ENCODE peak calls at places on chromosomes 6 and 20, in seven cellular contexts. S, G, F, D, H, Y and X are unnamed samples.

GRCh38 chr6:44100088-44100550 is 27.1 kb downstream of the MRPL14 start:
- DNase-seq in F (peak; percentile 59), H (no peak), G (no peak), S (no peak), Y (no peak), D (no peak), X (no peak)

GRCh38 chr6:26065952-26066380 is 21.3 kb upstream of the HFE start:
- DNase-seq in H (peak; percentile 57), S (no peak), Y (no peak), F (peak; percentile 78), G (peak; percentile 74), D (no peak), X (peak; percentile 34)

GRCh38 chr6:96532399-96532798 is 10.8 kb downstream of the UFL1 start:
- DNase-seq in S (no peak), H (no peak), D (no peak), G (no peak), F (no peak), Y (no peak), X (no peak)

GRCh38 chr6:52598123-52598823 is 21.4 kb upstream of the TRAM2 start:
- DNase-seq in Y (no peak), S (peak; percentile 80), D (no peak), H (peak; percentile 55), G (peak; percentile 35), F (peak; percentile 46), X (peak; percentile 21)

GRCh38 chr6:14660767-14661166 is 543.2 kb downstream of the CD83 start:
- DNase-seq in Y (no peak), G (no peak), D (no peak), F (no peak), S (no peak), H (no peak), X (no peak)

GRCh38 chr6:27742833-27743573 is 169.2 kb downstream of the OR2B2 start:
- DNase-seq in F (no peak), S (no peak), G (no peak), D (no peak), Y (no peak), H (no peak), X (no peak)

GRCh38 chr20:884983-885952 is 30.9 kb downstream of the ANGPT4 start:
- DNase-seq in F (no peak), S (no peak), D (no peak), Y (no peak), H (no peak), G (peak; percentile 10), X (peak; percentile 17)

GRCh38 chr6:154243793-154244768 is 112.5 kb downstream of the IPCEF1 start:
- DNase-seq in H (no peak), D (no peak), F (no peak), Y (no peak), S (no peak), G (no peak), X (no peak)

GRCh38 chr6:97591955-97592354 is 308.9 kb upstream of the MMS22L start:
- DNase-seq in G (no peak), D (no peak), H (no peak), S (no peak), F (no peak), Y (no peak), X (no peak)

GRCh38 chr20:19975436-19975799 is 41.7 kb upstream of the NAA20 start:
- DNase-seq in H (no peak), F (no peak), Y (no peak), D (no peak), G (no peak), S (peak; percentile 80), X (no peak)

GRCh38 chr20:49980140-49981008 is 2.4 kb upstream of the SNAI1 start:
- DNase-seq in D (no peak), S (peak; percentile 42), H (no peak), G (no peak), Y (no peak), F (no peak), X (no peak)

GRCh38 chr6:169978615-169979161 is 227.3 kb downstream of the ERMARD start:
- DNase-seq in Y (no peak), D (no peak), S (peak; percentile 35), F (no peak), H (no peak), G (no peak), X (no peak)

GRCh38 chr6:7216941-7217621 is 95.9 kb downstream of the SSR1 start:
- DNase-seq in D (no peak), G (no peak), S (peak; percentile 84), F (no peak), H (no peak), Y (no peak), X (no peak)

GRCh38 chr20:57658447-57659130 is 38.4 kb upstream of the ZBP1 start:
- DNase-seq in Y (no peak), D (no peak), H (no peak), G (no peak), S (no peak), F (peak; percentile 10), X (no peak)

GRCh38 chr6:89323461-89324098 is 8.5 kb upstream of the GABRR2 start:
- DNase-seq in D (no peak), G (no peak), H (no peak), Y (no peak), S (no peak), F (no peak), X (no peak)

GRCh38 chr20:35462351-35462750 is 7.0 kb downstream of the CEP250 start:
- DNase-seq in F (no peak), G (no peak), Y (no peak), S (no peak), H (no peak), D (no peak), X (no peak)

GRCh38 chr20:22962567-22963439 is 72.3 kb upstream of the SSTR4 start:
- DNase-seq in D (no peak), H (no peak), G (no peak), F (no peak), Y (no peak), S (no peak), X (no peak)

GRCh38 chr6:93896081-93896480 is 476.7 kb upstream of the EPHA7 start:
- DNase-seq in D (no peak), H (no peak), Y (no peak), S (no peak), G (no peak), F (no peak), X (no peak)

GRCh38 chr20:44223721-44224120 is 13.2 kb upstream of the OSER1 start:
- DNase-seq in G (no peak), H (no peak), F (no peak), Y (no peak), S (no peak), D (no peak), X (no peak)

GRCh38 chr20:25275813-25276532 is 28.1 kb downstream of the PYGB start:
- DNase-seq in F (peak; percentile 20), G (no peak), D (no peak), S (peak; percentile 68), H (no peak), Y (no peak), X (no peak)

GRCh38 chr6:25193147-25193864 is 85.9 kb upstream of the CARMIL1 start:
- DNase-seq in F (no peak), G (no peak), S (no peak), H (no peak), Y (peak; percentile 96), D (no peak), X (no peak)

GRCh38 chr6:37868447-37868825 is 48.9 kb downstream of the ZFAND3 start:
- DNase-seq in F (no peak), S (no peak), Y (no peak), G (no peak), D (no peak), H (no peak), X (no peak)

GRCh38 chr6:32967151-32968091 is 973 bp upstream of the BRD2 start:
- DNase-seq in G (peak; percentile 30), H (peak; percentile 31), D (no peak), F (no peak), S (no peak), Y (no peak), X (no peak)

GRCh38 chr6:47079638-47080037 is 37.5 kb upstream of the ADGRF1 start:
- DNase-seq in F (no peak), G (no peak), D (no peak), H (no peak), S (no peak), Y (no peak), X (no peak)

GRCh38 chr6:127518710-127519468 is at the start of gene MTCL3:
- DNase-seq in S (peak; percentile 73), Y (no peak), G (no peak), D (peak; percentile 40), H (peak; percentile 79), F (no peak), X (no peak)

GRCh38 chr6:56036911-56037310 is 161.5 kb upstream of the BMP5 start:
- DNase-seq in F (no peak), S (no peak), Y (no peak), G (no peak), D (no peak), H (no peak), X (no peak)

GRCh38 chr6:15962449-15962764 is 166.5 kb upstream of the MYLIP start:
- DNase-seq in H (no peak), Y (peak; percentile 93), G (peak; percentile 18), D (no peak), S (no peak), F (no peak), X (no peak)

GRCh38 chr20:10673831-10674683 is at the start of gene JAG1:
- DNase-seq in F (peak; percentile 98), Y (no peak), D (no peak), H (peak; percentile 93), S (peak; percentile 98), G (no peak), X (peak; percentile 87)

GRCh38 chr6:2103644-2104523 is 141.5 kb downstream of the GMDS start:
- DNase-seq in Y (no peak), F (no peak), G (peak; percentile 42), D (no peak), H (no peak), S (no peak), X (no peak)

GRCh38 chr20:7302256-7302655 is 534.8 kb downstream of the BMP2 start:
- DNase-seq in G (no peak), H (no peak), D (no peak), S (no peak), Y (no peak), F (no peak), X (no peak)

GRCh38 chr6:44229376-44230033 is 6.1 kb downstream of the SLC29A1 start:
- DNase-seq in Y (no peak), G (no peak), H (no peak), D (no peak), S (no peak), F (no peak), X (no peak)

GRCh38 chr20:58549681-58550542 is 34.7 kb upstream of the APCDD1L start:
- DNase-seq in S (no peak), D (no peak), Y (no peak), G (no peak), F (peak; percentile 9), H (no peak), X (no peak)

GRCh38 chr6:14454467-14454763 is 336.8 kb downstream of the CD83 start:
- DNase-seq in Y (no peak), S (no peak), F (no peak), H (no peak), G (peak; percentile 57), D (peak; percentile 3), X (no peak)

GRCh38 chr6:149897015-149897697 is 757 bp downstream of the RAET1E start:
- DNase-seq in G (no peak), D (no peak), F (peak; percentile 78), Y (no peak), H (peak; percentile 19), S (peak; percentile 87), X (peak; percentile 65)

GRCh38 chr20:24384865-24385264 is 84.6 kb upstream of the SYNDIG1 start:
- DNase-seq in Y (no peak), G (no peak), D (no peak), F (no peak), S (no peak), H (no peak), X (no peak)